ENCODE peak calls at places on chromosome 9, in four cellular contexts. L is hippocampal formation, F is breast epithelium, E is GM12891. N is an unnamed sample.

GRCh38 chr9:107587175-107587963 is 97.8 kb upstream of the KLF4 start:
- DNase-seq in L (no peak), F (no peak), E (no peak), N (no peak)

GRCh38 chr9:136218673-136219072 is 13.7 kb upstream of the LHX3 start:
- DNase-seq in L (no peak), F (no peak), E (no peak), N (no peak)

GRCh38 chr9:78091736-78092135 is 60.1 kb upstream of the GNAQ start:
- DNase-seq in L (no peak), F (no peak), E (no peak), N (no peak)

GRCh38 chr9:3916984-3917383 is 382.9 kb downstream of the GLIS3 start:
- DNase-seq in L (no peak), F (no peak), E (no peak), N (no peak)

GRCh38 chr9:34573599-34574325 is 15.8 kb downstream of the CNTFR start:
- DNase-seq in L (no peak), F (no peak), E (no peak), N (no peak)

GRCh38 chr9:87882627-87883026 is at the start of gene SPATA31E1:
- DNase-seq in L (no peak), F (no peak), E (no peak), N (no peak)

GRCh38 chr9:25678846-25679360 is 659 bp upstream of the TUSC1 start:
- DNase-seq in L (no peak), F (no peak), E (no peak), N (no peak)

GRCh38 chr9:19116391-19116790 is 10.9 kb downstream of the PLIN2 start:
- DNase-seq in L (no peak), F (no peak), E (no peak), N (no peak)

GRCh38 chr9:23590601-23591000 is 235.4 kb downstream of the ELAVL2 start:
- DNase-seq in L (no peak), F (no peak), E (no peak), N (no peak)